ENCODE peak calls at places on chromosomes 11 and 22, in four cellular contexts. R, W, S and J are unnamed samples.

GRCh38 chr11:46450846-46451470 is 59.4 kb upstream of the CHRM4 start:
- DNase-seq in R (no peak), W (no peak), S (no peak), J (peak; percentile 14)

GRCh38 chr11:25943777-25944661 is 387.9 kb upstream of the ANO3 start:
- DNase-seq in R (no peak), W (no peak), S (peak; percentile 9), J (no peak)

GRCh38 chr22:35802885-35803284 is 85.2 kb downstream of the APOL5 start:
- DNase-seq in R (no peak), W (no peak), S (no peak), J (no peak)

GRCh38 chr22:46738961-46739870 is 1.2 kb upstream of the CERK start:
- DNase-seq in R (no peak), W (peak; percentile 68), S (no peak), J (peak; percentile 54)

GRCh38 chr22:19750666-19751490 is 9.7 kb upstream of the TBX1 start:
- DNase-seq in R (no peak), W (peak; percentile 47), S (no peak), J (peak; percentile 17)

GRCh38 chr11:19398772-19399542 is 158.2 kb upstream of the E2F8 start:
- DNase-seq in R (no peak), W (peak; percentile 72), S (no peak), J (peak; percentile 97)

GRCh38 chr11:2800655-2801531 is 84.7 kb downstream of the CDKN1C start:
- DNase-seq in R (peak; percentile 9), W (no peak), S (no peak), J (no peak)

GRCh38 chr11:73521621-73522020 is 76.3 kb downstream of the FAM168A start:
- DNase-seq in R (no peak), W (peak; percentile 60), S (no peak), J (no peak)

GRCh38 chr22:18078329-18079041 is 695 bp downstream of the PEX26 start:
- DNase-seq in R (no peak), W (no peak), S (no peak), J (peak; percentile 36)

GRCh38 chr11:2581931-2582435 is 117.8 kb downstream of the KCNQ1OT1 start:
- DNase-seq in R (peak; percentile 4), W (no peak), S (no peak), J (no peak)

GRCh38 chr11:103358251-103358650 is 249.0 kb downstream of the DYNC2H1 start:
- DNase-seq in R (no peak), W (peak; percentile 42), S (no peak), J (peak; percentile 9)

GRCh38 chr11:130452171-130452570 is 3.7 kb downstream of the ADAMTS15 start:
- DNase-seq in R (no peak), W (no peak), S (no peak), J (no peak)
- H3K4me3 ChIP-seq in R (no peak overlapping the region), W (no peak overlapping the region), S (no peak overlapping the region), J (no peak overlapping the region)

GRCh38 chr11:78812513-78813293 is 238.0 kb upstream of the NARS2 start:
- DNase-seq in R (no peak), W (no peak), S (peak; percentile 53), J (no peak)
- TF ChIP-seq CTCF in R (no peak), W (no peak), S (no peak), J (no peak)

GRCh38 chr11:44972746-44973435 is 22.2 kb upstream of the TP53I11 start:
- DNase-seq in R (no peak), W (no peak), S (no peak), J (no peak)
- H3K4me3 ChIP-seq in R (no peak overlapping the region), W (no peak overlapping the region), S (no peak overlapping the region), J (no peak overlapping the region)

DNA sequence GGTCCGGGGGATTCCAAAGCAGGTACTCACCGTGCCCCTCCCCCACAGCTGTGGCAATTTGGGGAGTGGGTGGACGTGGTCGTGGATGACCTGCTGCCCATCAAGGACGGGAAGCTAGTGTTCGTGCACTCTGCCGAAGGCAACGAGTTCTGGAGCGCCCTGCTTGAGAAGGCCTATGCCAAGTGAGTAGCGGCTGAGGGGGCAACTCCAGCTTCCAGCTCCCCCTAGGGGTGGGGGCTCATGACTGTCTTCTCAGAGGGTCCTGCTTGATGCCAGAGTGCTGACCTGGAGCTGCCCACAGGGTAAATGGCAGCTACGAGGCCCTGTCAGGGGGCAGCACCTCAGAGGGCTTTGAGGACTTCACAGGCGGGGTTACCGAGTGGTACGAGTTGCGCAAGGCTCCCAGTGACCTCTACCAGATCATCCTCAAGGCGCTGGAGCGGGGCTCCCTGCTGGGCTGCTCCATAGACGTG is 4.2 kb downstream of the CAPN1 start:
- DNase-seq in R (no peak), W (no peak), S (no peak), J (no peak)
- TF ChIP-seq CTCF in R (no peak), W (peak; percentile 17), S (no peak), J (no peak)

GRCh38 chr22:27512283-27512761 is 289.2 kb downstream of the MN1 start:
- DNase-seq in R (peak; percentile 59), W (peak; percentile 95), S (no peak), J (peak; percentile 90)
- H3K4me3 ChIP-seq in R (no peak overlapping the region), W (no peak overlapping the region), S (no peak overlapping the region), J (no peak overlapping the region)

DNA sequence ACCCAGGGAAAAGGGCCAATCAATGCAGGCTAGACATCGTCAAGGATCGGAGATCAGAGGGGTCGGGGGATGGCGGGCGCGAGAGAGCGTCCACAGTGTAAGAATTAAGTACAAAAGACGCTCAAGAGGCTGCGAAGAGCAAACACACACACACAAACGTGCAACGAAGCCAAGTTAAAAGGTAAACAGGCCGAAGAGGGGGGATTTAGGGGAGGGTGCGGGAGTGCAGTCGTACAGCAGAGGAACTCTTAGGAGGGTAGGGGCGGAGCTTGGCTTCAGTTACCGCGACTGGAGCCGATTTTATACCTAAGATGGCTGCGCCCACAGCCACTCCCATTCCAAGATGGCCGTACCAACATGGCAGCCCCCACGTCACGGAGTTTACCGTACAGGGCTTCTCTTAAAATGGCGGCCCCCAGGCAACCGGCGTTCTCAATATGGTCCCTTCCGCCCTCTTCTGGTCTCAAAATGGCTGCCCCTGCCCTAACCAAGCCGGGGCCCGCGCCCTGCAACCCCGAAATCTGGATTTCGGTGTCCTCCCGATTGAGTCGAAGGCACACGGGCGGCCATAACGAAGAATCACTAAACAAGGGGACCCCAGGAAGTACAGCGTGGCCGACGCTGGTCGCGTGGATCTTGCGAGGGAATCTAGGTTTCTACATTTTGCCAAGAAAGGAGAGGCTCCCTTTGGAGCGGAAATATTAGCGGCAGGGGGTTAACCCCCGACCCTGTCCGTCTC is 2.0 kb downstream of the GNG3 start:
- DNase-seq in R (peak; percentile 97), W (peak; percentile 98), S (peak; percentile 99), J (peak; percentile 98)
- TF ChIP-seq CTCF in R (peak; percentile 56), W (no peak), S (no peak), J (no peak)